ENCODE peak calls at places on chromosomes 3 and 15, in four cellular contexts. U is K562, O is GM12878, R is GM23248. T is an unnamed sample.
A peak's percentile ranks its signal among the peaks of the same experiment; 100 is the strongest.

GRCh38 chr3:130963878-130964277 is 62.7 kb downstream of the ASTE1 start:
- DNase-seq in U (no peak), O (no peak), R (peak; percentile 95), T (no peak)

GRCh38 chr3:139353920-139354556 is 10.2 kb downstream of the MRPS22 start:
- DNase-seq in U (peak; percentile 60), O (no peak), R (peak; percentile 84), T (no peak)

GRCh38 chr3:15341030-15341726 is 8.8 kb upstream of the SH3BP5 start:
- DNase-seq in U (no peak), O (no peak), R (no peak), T (no peak)

GRCh38 chr15:66390670-66391069 is 4.0 kb downstream of the MAP2K1 start:
- DNase-seq in U (no peak), O (peak; percentile 78), R (no peak), T (peak; percentile 27)

GRCh38 chr3:110686691-110687090 is 384.9 kb upstream of the NECTIN3 start:
- DNase-seq in U (no peak), O (no peak), R (no peak), T (no peak)

GRCh38 chr15:80404719-80405553 is 754 bp downstream of the ARNT2 start:
- DNase-seq in U (no peak), O (no peak), R (no peak), T (no peak)

GRCh38 chr3:10286596-10287295 is 6.0 kb downstream of the GHRL start:
- DNase-seq in U (no peak), O (no peak), R (peak; percentile 41), T (no peak)

GRCh38 chr3:85572978-85573377 is 614.2 kb downstream of the CADM2 start:
- DNase-seq in U (no peak), O (no peak), R (no peak), T (no peak)

GRCh38 chr15:51403072-51403878 is 61.8 kb downstream of the GLDN start:
- DNase-seq in U (no peak), O (no peak), R (peak; percentile 70), T (no peak)

GRCh38 chr3:30720586-30721313 is 114.3 kb downstream of the TGFBR2 start:
- DNase-seq in U (no peak), O (no peak), R (peak; percentile 45), T (no peak)

GRCh38 chr3:57283366-57283765 is 9.1 kb downstream of the ASB14 start:
- DNase-seq in U (no peak), O (no peak), R (no peak), T (no peak)

GRCh38 chr3:98592345-98592935 is 971 bp downstream of the CPOX start:
- DNase-seq in U (no peak), O (no peak), R (peak; percentile 24), T (no peak)

GRCh38 chr15:39118510-39118909 is 462.4 kb upstream of the THBS1 start:
- DNase-seq in U (no peak), O (no peak), R (peak; percentile 95), T (no peak)

GRCh38 chr15:84658788-84659411 is 901 bp upstream of the NMB start:
- DNase-seq in U (no peak), O (no peak), R (no peak), T (no peak)

GRCh38 chr3:149152420-149152819 is 23.0 kb downstream of the HPS3 start:
- DNase-seq in U (no peak), O (peak; percentile 51), R (peak; percentile 59), T (no peak)

GRCh38 chr15:96564546-96564945 is 234.0 kb downstream of the NR2F2 start:
- DNase-seq in U (no peak), O (no peak), R (peak; percentile 48), T (no peak)

GRCh38 chr3:153043729-153044314 is 118.2 kb upstream of the RAP2B start:
- DNase-seq in U (no peak), O (no peak), R (peak; percentile 81), T (no peak)

GRCh38 chr15:90221251-90221900 is 12.4 kb downstream of the CIB1 start:
- DNase-seq in U (peak; percentile 45), O (no peak), R (peak; percentile 91), T (no peak)

GRCh38 chr3:8482960-8483665 is 18.5 kb upstream of the LMCD1 start:
- DNase-seq in U (no peak), O (no peak), R (peak; percentile 96), T (no peak)

GRCh38 chr15:43370310-43370974 is 401 bp downstream of the ZSCAN29 start:
- DNase-seq in U (peak; percentile 64), O (no peak), R (peak; percentile 65), T (no peak)

GRCh38 chr3:50612973-50613851 is 1.6 kb upstream of the CISH start:
- DNase-seq in U (no peak), O (no peak), R (no peak), T (no peak)
- H3K4me1 ChIP-seq in U (peaks cover 21% of the 10 kb centered on the region), O (peaks cover 22% of the 10 kb centered on the region), R (peaks cover 6% of the 10 kb centered on the region), T (peaks cover 58% of the 10 kb centered on the region)

GRCh38 chr3:115161866-115162265 is 14.8 kb upstream of the ZBTB20 start:
- DNase-seq in U (no peak), O (no peak), R (no peak), T (no peak)
- H3K4me3 ChIP-seq in U (no peak overlapping the region), O (no peak overlapping the region), R (no peak overlapping the region), T (no peak overlapping the region)

GRCh38 chr3:197593046-197593380 is 37.2 kb upstream of the BDH1 start:
- DNase-seq in U (peak; percentile 65), O (no peak), R (no peak), T (no peak)
- H3K4me1 ChIP-seq in U (peaks cover 29% of the 10 kb centered on the region), O (no peaks in the 10 kb centered on the region), R (no peaks in the 10 kb centered on the region), T (no peaks in the 10 kb centered on the region)

GRCh38 chr15:74768771-74769342 is 13.0 kb upstream of the CSK start:
- DNase-seq in U (peak; percentile 75), O (no peak), R (peak; percentile 72), T (peak; percentile 48)
- H3K4me3 ChIP-seq in U (no peak overlapping the region), O (no peak overlapping the region), R (peak overlapping the region; percentile 38), T (no peak overlapping the region)

GRCh38 chr3:175186511-175186910 is 327.4 kb downstream of the NAALADL2 start:
- DNase-seq in U (no peak), O (no peak), R (peak; percentile 2), T (no peak)
- H3K4me1 ChIP-seq in U (no peaks in the 10 kb centered on the region), O (no peaks in the 10 kb centered on the region), R (peaks cover 8% of the 10 kb centered on the region), T (no peaks in the 10 kb centered on the region)